ENCODE peak calls at places on chromosome 3, in six cellular contexts. X, C, E, W, N and I are unnamed samples.

GRCh38 chr3:170355738-170356595 is 1.5 kb upstream of the SKIL start:
- DNase-seq in W (no peak), E (peak), N (no peak), C (no peak), X (no peak), I (no peak)

GRCh38 chr3:112092439-112093179 is 6.4 kb downstream of the C3orf52 start:
- DNase-seq in N (no peak), X (no peak), E (peak), C (no peak), W (no peak), I (no peak)

GRCh38 chr3:112149136-112149535 is 16.1 kb upstream of the GCSAM start:
- DNase-seq in C (no peak), E (no peak), N (no peak), W (no peak), X (no peak), I (no peak)

GRCh38 chr3:126102530-126102951 is 18.6 kb upstream of the SLC41A3 start:
- DNase-seq in C (peak), E (no peak), W (no peak), X (peak), N (no peak), I (no peak)

GRCh38 chr3:40588406-40588805 is 63.6 kb downstream of the ZNF621 start:
- DNase-seq in C (no peak), E (no peak), N (no peak), X (no peak), W (no peak), I (no peak)

GRCh38 chr3:179036226-179036625 is 35.4 kb downstream of the ZMAT3 start:
- DNase-seq in N (peak), X (no peak), W (no peak), E (no peak), C (no peak), I (no peak)

GRCh38 chr3:28022916-28023315 is 218.5 kb upstream of the CMC1 start:
- DNase-seq in W (no peak), C (no peak), N (no peak), X (no peak), E (peak), I (no peak)

GRCh38 chr3:61637088-61638051 is 76.0 kb downstream of the PTPRG start:
- DNase-seq in W (no peak), X (peak), N (peak), E (no peak), C (no peak), I (no peak)

GRCh38 chr3:152444029-152444641 is 175.4 kb downstream of the MBNL1 start:
- DNase-seq in C (no peak), X (peak), E (peak), W (no peak), N (peak), I (no peak)

GRCh38 chr3:15330031-15330596 is 2.3 kb downstream of the SH3BP5 start:
- DNase-seq in X (peak), E (peak), N (no peak), C (peak), W (no peak), I (no peak)

GRCh38 chr3:99579246-99579645 is 59.1 kb upstream of the COL8A1 start:
- DNase-seq in C (no peak), X (no peak), W (no peak), E (no peak), N (peak), I (no peak)

GRCh38 chr3:10173926-10174435 is 9.3 kb downstream of the IRAK2 start:
- DNase-seq in C (peak), N (peak), E (no peak), X (peak), W (no peak), I (no peak)

GRCh38 chr3:195113536-195113935 is 157.4 kb downstream of the XXYLT1 start:
- DNase-seq in E (no peak), W (no peak), C (no peak), N (no peak), X (no peak), I (no peak)

GRCh38 chr3:189121088-189121487 is 50.7 kb upstream of the TPRG1 start:
- DNase-seq in C (no peak), X (no peak), N (no peak), E (peak), W (no peak), I (no peak)

GRCh38 chr3:172167892-172168648 is 128.7 kb downstream of the FNDC3B start:
- DNase-seq in N (no peak), X (no peak), W (no peak), E (no peak), C (no peak), I (no peak)

GRCh38 chr3:180177255-180177654 is 140.5 kb upstream of the PEX5L start:
- DNase-seq in C (no peak), N (no peak), E (no peak), W (no peak), X (no peak), I (no peak)

GRCh38 chr3:1131156-1131555 is 38.3 kb downstream of the CNTN6 start:
- DNase-seq in W (no peak), X (no peak), N (no peak), C (no peak), E (no peak), I (no peak)

GRCh38 chr3:59253523-59253922 is 203.7 kb upstream of the CFAP20DC start:
- DNase-seq in N (no peak), X (no peak), C (no peak), E (no peak), W (no peak), I (no peak)

GRCh38 chr3:161409069-161409468 is 37.8 kb upstream of the SPTSSB start:
- DNase-seq in X (no peak), W (peak), N (peak), E (peak), C (no peak), I (peak)

GRCh38 chr3:110767156-110767555 is 304.5 kb upstream of the NECTIN3 start:
- DNase-seq in X (no peak), N (no peak), C (no peak), W (no peak), E (no peak), I (no peak)

GRCh38 chr3:158839966-158840365 is 38.1 kb downstream of the MFSD1 start:
- DNase-seq in N (no peak), X (no peak), E (no peak), C (no peak), W (no peak), I (no peak)

GRCh38 chr3:181710581-181711255 is 1.0 kb upstream of the SOX2 start:
- DNase-seq in W (no peak), C (no peak), N (no peak), E (no peak), X (no peak), I (no peak)

GRCh38 chr3:5264896-5265770 is 77.6 kb downstream of the EDEM1 start:
- DNase-seq in C (no peak), X (no peak), W (no peak), N (no peak), E (no peak), I (no peak)

GRCh38 chr3:31891876-31892455 is 89.1 kb downstream of the OSBPL10 start:
- DNase-seq in X (no peak), C (no peak), W (no peak), N (no peak), E (no peak), I (no peak)

GRCh38 chr3:39990532-39990931 is 181.1 kb downstream of the MYRIP start:
- DNase-seq in X (peak), N (peak), C (no peak), E (peak), W (no peak), I (no peak)

GRCh38 chr3:110436209-110436608 is 635.4 kb upstream of the NECTIN3 start:
- DNase-seq in C (no peak), X (no peak), W (no peak), E (no peak), N (no peak), I (no peak)